ENCODE peak calls at places on chromosomes 13 and 19, in seven cellular contexts. M is kidney epithelial cell, Y is fibroblast of pulmonary artery, T is tibial nerve, F is transverse colon, R is fibroblast of the aortic adventitia, G is astrocyte of the spinal cord. S is an unnamed sample.

GRCh38 chr19:5360003-5360820 is 19.6 kb upstream of the PTPRS start:
- DNase-seq in Y (peak; percentile 9), T (no peak), R (no peak), F (no peak), M (no peak), G (no peak), S (no peak)

GRCh38 chr13:98504029-98504351 is 72.9 kb downstream of the STK24 start:
- DNase-seq in R (no peak), M (no peak), Y (no peak), T (no peak), G (peak; percentile 38), F (no peak), S (no peak)

GRCh38 chr19:51339313-51339686 is 2.6 kb downstream of the VSIG10L start:
- DNase-seq in R (no peak), G (no peak), Y (no peak), T (no peak), F (no peak), M (no peak), S (no peak)

GRCh38 chr13:105083986-105084385 is 1451.5 kb downstream of the EFNB2 start:
- DNase-seq in M (no peak), T (no peak), R (peak; percentile 6), F (no peak), G (no peak), Y (no peak), S (no peak)

GRCh38 chr13:35690546-35690945 is 214.1 kb upstream of the MAB21L1 start:
- DNase-seq in F (no peak), G (peak; percentile 48), Y (peak; percentile 26), R (peak; percentile 43), T (no peak), M (no peak), S (no peak)

GRCh38 chr19:44822670-44823372 is 13.9 kb downstream of the BCAM start:
- DNase-seq in Y (no peak), M (no peak), T (no peak), R (no peak), F (no peak), G (no peak), S (no peak)

GRCh38 chr13:41696163-41697003 is 239.0 kb downstream of the RGCC start:
- DNase-seq in R (peak; percentile 97), G (peak; percentile 91), T (no peak), Y (peak; percentile 76), F (no peak), M (peak; percentile 90), S (no peak)

GRCh38 chr13:77519808-77520207 is 15.7 kb upstream of the SCEL start:
- DNase-seq in Y (peak; percentile 30), F (no peak), R (peak; percentile 28), T (no peak), G (no peak), M (no peak), S (no peak)

GRCh38 chr13:113749507-113749906 is 9.5 kb upstream of the TMEM255B start:
- DNase-seq in G (no peak), F (no peak), R (no peak), M (no peak), Y (no peak), T (no peak), S (no peak)

GRCh38 chr13:63435668-63436275 is 2020.1 kb upstream of the PCDH20 start:
- DNase-seq in M (peak; percentile 92), R (peak; percentile 92), G (peak; percentile 99), T (no peak), F (no peak), Y (peak; percentile 96), S (no peak)

GRCh38 chr19:45100797-45101196 is 7.8 kb downstream of the PPP1R37 start:
- DNase-seq in G (no peak), R (no peak), M (no peak), T (no peak), Y (no peak), F (no peak), S (no peak)

GRCh38 chr13:36973621-36974268 is 25.4 kb downstream of the ALG5 start:
- DNase-seq in Y (no peak), F (no peak), T (no peak), G (no peak), M (no peak), R (no peak), S (no peak)

GRCh38 chr19:18220632-18221275 is 5.5 kb downstream of the PDE4C start:
- DNase-seq in M (no peak), F (no peak), T (no peak), Y (no peak), R (no peak), G (no peak), S (no peak)

GRCh38 chr19:34124828-34125227 is 47.5 kb upstream of the LSM14A start:
- DNase-seq in G (no peak), T (no peak), Y (no peak), F (no peak), M (no peak), R (no peak), S (no peak)

GRCh38 chr19:43767316-43767715 is 12.6 kb upstream of the SMG9 start:
- DNase-seq in G (no peak), M (no peak), Y (no peak), T (no peak), F (no peak), R (no peak), S (no peak)

GRCh38 chr19:15199652-15200574 is 882 bp downstream of the NOTCH3 start:
- DNase-seq in G (no peak), M (no peak), T (no peak), F (no peak), Y (peak; percentile 31), R (no peak), S (no peak)

GRCh38 chr19:4519521-4520277 is 1.4 kb upstream of the PLIN4 start:
- DNase-seq in Y (peak; percentile 19), R (no peak), G (no peak), T (no peak), M (no peak), F (peak; percentile 50), S (no peak)

GRCh38 chr13:112849500-112849899 is 119.5 kb upstream of the MCF2L start:
- DNase-seq in M (no peak), T (no peak), G (peak; percentile 16), F (no peak), Y (no peak), R (no peak), S (no peak)

GRCh38 chr19:34351382-34351802 is 13.6 kb upstream of the GPI start:
- DNase-seq in T (no peak), M (peak; percentile 79), F (no peak), G (no peak), Y (no peak), R (no peak), S (no peak)

GRCh38 chr13:113907637-113908617 is 44.1 kb upstream of the GAS6 start:
- DNase-seq in F (peak; percentile 36), M (peak; percentile 35), T (no peak), R (peak; percentile 82), Y (peak; percentile 44), G (peak; percentile 57), S (peak; percentile 56)

GRCh38 chr13:113414335-113414734 is 39.0 kb downstream of the ADPRHL1 start:
- DNase-seq in Y (no peak), G (no peak), M (no peak), F (no peak), R (no peak), T (no peak), S (no peak)

GRCh38 chr19:35240322-35240721 is 8.5 kb upstream of the LSR start:
- DNase-seq in F (peak; percentile 11), G (no peak), T (no peak), R (no peak), Y (no peak), M (no peak), S (no peak)

GRCh38 chr19:46229442-46229841 is at the start of gene IGFL1:
- DNase-seq in M (no peak), Y (no peak), F (no peak), G (no peak), T (no peak), R (no peak), S (no peak)

GRCh38 chr13:57857945-57858344 is 226.4 kb downstream of the PCDH17 start:
- DNase-seq in Y (no peak), M (no peak), G (no peak), R (no peak), F (no peak), T (no peak), S (no peak)

GRCh38 chr19:41144403-41144802 is 30.2 kb downstream of the CYP2F1 start:
- DNase-seq in F (peak; percentile 92), Y (peak; percentile 91), T (peak; percentile 93), R (peak; percentile 89), M (peak; percentile 26), G (peak; percentile 69), S (peak; percentile 89)
- TF ChIP-seq CTCF in F (peak; percentile 95), Y (peak; percentile 90), T (peak; percentile 77), R (peak; percentile 86), M (peak; percentile 72), G (peak; percentile 81), S (peak; percentile 79)

DNA sequence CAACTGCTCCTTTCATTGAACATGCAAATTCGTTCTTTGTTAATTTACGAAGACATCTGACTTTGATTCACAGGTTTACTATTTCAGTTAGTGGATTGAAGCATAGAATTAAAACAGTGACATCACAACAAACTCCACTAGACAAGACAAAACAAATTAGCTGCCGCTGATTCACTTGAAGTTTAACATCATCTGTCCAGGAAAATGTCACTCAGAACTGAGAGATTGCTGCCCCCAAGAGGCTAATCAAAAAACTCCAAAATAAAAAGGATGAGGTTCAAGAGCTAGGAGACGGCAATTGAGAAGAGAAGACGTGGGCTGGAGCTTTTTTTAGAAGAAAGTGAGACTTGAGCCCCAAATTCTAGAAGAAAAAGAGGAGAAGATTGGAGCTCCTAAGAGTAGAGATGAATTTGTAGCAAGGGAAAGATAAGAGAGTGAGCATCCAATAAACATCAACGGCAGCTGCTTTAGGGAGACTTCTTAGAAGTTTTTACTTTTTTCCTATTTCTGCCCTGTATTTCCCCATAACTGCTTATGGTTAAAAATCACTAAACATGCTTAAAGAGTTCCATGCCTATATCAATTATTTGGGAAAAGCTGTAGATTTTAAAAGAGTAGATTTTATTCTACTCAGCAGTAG is 40.8 kb upstream of the TPP2 start:
- DNase-seq in M (peak; percentile 23), Y (peak; percentile 45), R (peak; percentile 34), G (peak; percentile 51), T (no peak), F (no peak), S (no peak)
- TF ChIP-seq CTCF in M (peak; percentile 41), Y (peak; percentile 54), R (peak; percentile 47), G (peak; percentile 44), T (peak; percentile 53), F (peak; percentile 22), S (peak; percentile 63)

GRCh38 chr13:46185634-46186033 is 3.7 kb upstream of the LCP1 start:
- DNase-seq in F (no peak), R (no peak), M (no peak), T (no peak), G (no peak), Y (no peak), S (no peak)
- TF ChIP-seq CTCF in F (no peak), R (no peak), M (no peak), T (no peak), G (no peak), Y (no peak), S (no peak)

GRCh38 chr19:53432088-53432661 is 391 bp downstream of the ZNF761 start:
- DNase-seq in R (peak; percentile 16), F (peak; percentile 34), Y (peak; percentile 7), M (no peak), T (no peak), G (no peak), S (peak; percentile 86)

GRCh38 chr19:53431399-53432087 is at the start of gene ZNF761:
- DNase-seq in Y (peak; percentile 88), F (peak; percentile 98), T (peak; percentile 94), R (peak; percentile 82), M (peak; percentile 82), G (peak; percentile 91), S (peak; percentile 98)
- TF ChIP-seq CTCF in Y (peak; percentile 29), F (peak; percentile 54), T (peak; percentile 55), R (peak; percentile 61), M (peak; percentile 25), G (peak; percentile 43), S (peak; percentile 62)